ENCODE peak calls at places on chromosomes 12 and 14, in eight cellular contexts. One of them, this sample, is unnamed.

GRCh38 chr14:33934043-33934750 is 16.7 kb downstream of the EGLN3 start:
- DNase-seq in HFFc6: no peak
- DNase-seq in Calu3: no peak
- DNase-seq in nephron progenitor cell: no peak
- DNase-seq in body of pancreas: no peak
- DNase-seq in astrocyte: no peak
- DNase-seq in pancreas: no peak
- DNase-seq in dorsolateral prefrontal cortex: no peak
- DNase-seq in this sample: no peak

GRCh38 chr12:19681007-19681406 is 241.7 kb downstream of the AEBP2 start:
- DNase-seq in HFFc6: no peak
- DNase-seq in Calu3: no peak
- DNase-seq in nephron progenitor cell: no peak
- DNase-seq in body of pancreas: no peak
- DNase-seq in astrocyte: no peak
- DNase-seq in pancreas: no peak
- DNase-seq in dorsolateral prefrontal cortex: no peak
- DNase-seq in this sample: no peak

GRCh38 chr12:6962285-6963015 is 8.0 kb downstream of the PHB2 start:
- DNase-seq in HFFc6: no peak
- DNase-seq in Calu3: peak; percentile 68
- DNase-seq in nephron progenitor cell: no peak
- DNase-seq in body of pancreas: peak; percentile 93
- DNase-seq in astrocyte: no peak
- DNase-seq in pancreas: peak; percentile 85
- DNase-seq in dorsolateral prefrontal cortex: no peak
- DNase-seq in this sample: no peak

GRCh38 chr14:66330218-66330617 is 156.0 kb upstream of the CCDC196 start:
- DNase-seq in HFFc6: no peak
- DNase-seq in Calu3: no peak
- DNase-seq in nephron progenitor cell: no peak
- DNase-seq in body of pancreas: no peak
- DNase-seq in astrocyte: no peak
- DNase-seq in pancreas: no peak
- DNase-seq in dorsolateral prefrontal cortex: no peak
- DNase-seq in this sample: no peak

GRCh38 chr14:104107101-104107581 is 21.6 kb downstream of the ASPG start:
- DNase-seq in HFFc6: no peak
- DNase-seq in Calu3: peak; percentile 0
- DNase-seq in nephron progenitor cell: peak; percentile 19
- DNase-seq in body of pancreas: no peak
- DNase-seq in astrocyte: no peak
- DNase-seq in pancreas: no peak
- DNase-seq in dorsolateral prefrontal cortex: no peak
- DNase-seq in this sample: no peak

GRCh38 chr14:102930138-102930752 is 7.8 kb downstream of the AMN start:
- DNase-seq in HFFc6: no peak
- DNase-seq in Calu3: no peak
- DNase-seq in nephron progenitor cell: peak; percentile 64
- DNase-seq in body of pancreas: no peak
- DNase-seq in astrocyte: no peak
- DNase-seq in pancreas: no peak
- DNase-seq in dorsolateral prefrontal cortex: no peak
- DNase-seq in this sample: peak; percentile 20

GRCh38 chr14:28635387-28635786 is 131.2 kb upstream of the FOXG1 start:
- DNase-seq in HFFc6: no peak
- DNase-seq in Calu3: peak; percentile 28
- DNase-seq in nephron progenitor cell: peak; percentile 11
- DNase-seq in body of pancreas: no peak
- DNase-seq in astrocyte: peak; percentile 14
- DNase-seq in pancreas: no peak
- DNase-seq in dorsolateral prefrontal cortex: no peak
- DNase-seq in this sample: peak; percentile 41

GRCh38 chr14:52879958-52880357 is 70.9 kb downstream of the FERMT2 start:
- DNase-seq in HFFc6: no peak
- DNase-seq in Calu3: no peak
- DNase-seq in nephron progenitor cell: no peak
- DNase-seq in body of pancreas: no peak
- DNase-seq in astrocyte: peak; percentile 79
- DNase-seq in pancreas: no peak
- DNase-seq in dorsolateral prefrontal cortex: no peak
- DNase-seq in this sample: no peak

GRCh38 chr12:20917269-20917668 is 106.8 kb downstream of the SLCO1B3 start:
- DNase-seq in HFFc6: no peak
- DNase-seq in Calu3: no peak
- DNase-seq in nephron progenitor cell: no peak
- DNase-seq in body of pancreas: no peak
- DNase-seq in astrocyte: no peak
- DNase-seq in pancreas: no peak
- DNase-seq in dorsolateral prefrontal cortex: no peak
- DNase-seq in this sample: no peak

GRCh38 chr12:89525824-89526770 is at the start of gene POC1B:
- DNase-seq in HFFc6: peak; percentile 77
- DNase-seq in Calu3: peak; percentile 88
- DNase-seq in nephron progenitor cell: peak; percentile 83
- DNase-seq in body of pancreas: peak; percentile 68
- DNase-seq in astrocyte: peak; percentile 81
- DNase-seq in pancreas: peak; percentile 82
- DNase-seq in dorsolateral prefrontal cortex: peak; percentile 84
- DNase-seq in this sample: peak; percentile 69

GRCh38 chr14:64387232-64387737 is 868 bp upstream of the MTHFD1 start:
- DNase-seq in HFFc6: no peak
- DNase-seq in Calu3: peak; percentile 20
- DNase-seq in nephron progenitor cell: no peak
- DNase-seq in body of pancreas: no peak
- DNase-seq in astrocyte: peak; percentile 20
- DNase-seq in pancreas: no peak
- DNase-seq in dorsolateral prefrontal cortex: peak; percentile 33
- DNase-seq in this sample: no peak

GRCh38 chr14:80434574-80435321 is 223.4 kb upstream of the DIO2 start:
- DNase-seq in HFFc6: no peak
- DNase-seq in Calu3: no peak
- DNase-seq in nephron progenitor cell: no peak
- DNase-seq in body of pancreas: peak; percentile 72
- DNase-seq in astrocyte: no peak
- DNase-seq in pancreas: no peak
- DNase-seq in dorsolateral prefrontal cortex: no peak
- DNase-seq in this sample: no peak

GRCh38 chr14:89936654-89937185 is 17.8 kb downstream of the EFCAB11 start:
- DNase-seq in HFFc6: no peak
- DNase-seq in Calu3: no peak
- DNase-seq in nephron progenitor cell: no peak
- DNase-seq in body of pancreas: no peak
- DNase-seq in astrocyte: no peak
- DNase-seq in pancreas: no peak
- DNase-seq in dorsolateral prefrontal cortex: no peak
- DNase-seq in this sample: no peak

GRCh38 chr12:115362319-115362976 is 678.5 kb upstream of the TBX3 start:
- DNase-seq in HFFc6: no peak
- DNase-seq in Calu3: no peak
- DNase-seq in nephron progenitor cell: no peak
- DNase-seq in body of pancreas: no peak
- DNase-seq in astrocyte: no peak
- DNase-seq in pancreas: no peak
- DNase-seq in dorsolateral prefrontal cortex: no peak
- DNase-seq in this sample: no peak

GRCh38 chr14:52873694-52874093 is 77.2 kb downstream of the FERMT2 start:
- DNase-seq in HFFc6: no peak
- DNase-seq in Calu3: no peak
- DNase-seq in nephron progenitor cell: no peak
- DNase-seq in body of pancreas: no peak
- DNase-seq in astrocyte: no peak
- DNase-seq in pancreas: no peak
- DNase-seq in dorsolateral prefrontal cortex: no peak
- DNase-seq in this sample: no peak

DNA sequence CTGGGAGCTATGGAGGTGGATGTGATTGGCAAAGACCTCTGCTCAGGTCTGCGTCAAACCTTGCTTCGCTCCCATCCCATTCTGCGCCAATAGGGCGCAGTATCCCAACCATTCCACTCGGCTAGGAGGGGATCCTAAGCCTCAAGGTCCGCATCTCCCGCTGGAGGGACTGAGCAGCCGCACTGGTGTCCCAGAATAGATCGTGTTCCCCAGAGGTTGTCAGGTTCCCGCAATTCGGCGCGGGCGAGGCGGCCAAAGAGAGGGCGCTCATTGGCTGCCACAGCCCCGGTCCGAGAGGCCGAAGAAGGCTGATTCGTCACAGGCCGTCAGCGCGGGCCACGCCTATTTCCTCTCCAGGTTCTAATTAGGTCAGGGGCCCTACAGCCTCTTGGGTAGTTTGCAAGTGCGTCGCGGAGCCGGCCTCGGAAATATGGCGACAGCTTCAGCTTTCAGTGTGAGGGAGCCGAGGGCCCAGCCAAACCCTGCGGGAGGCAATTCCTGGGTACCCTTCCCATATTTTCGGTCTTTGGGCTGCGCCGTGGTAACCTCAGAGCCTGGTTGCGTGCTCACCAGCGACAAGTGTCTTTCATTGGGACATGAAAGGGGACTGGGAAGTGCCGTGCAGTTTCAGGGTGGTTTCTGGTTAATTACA is 5.0 kb downstream of the OR10AD1 start:
- DNase-seq in HFFc6: peak; percentile 90
- DNase-seq in Calu3: peak; percentile 87
- DNase-seq in nephron progenitor cell: peak; percentile 90
- DNase-seq in body of pancreas: peak; percentile 97
- DNase-seq in astrocyte: peak; percentile 91
- DNase-seq in pancreas: peak; percentile 96
- DNase-seq in dorsolateral prefrontal cortex: peak; percentile 95
- DNase-seq in this sample: peak; percentile 88
- TF ChIP-seq CTCF in HFFc6: no peak
- TF ChIP-seq CTCF in Calu3: no peak
- TF ChIP-seq CTCF in nephron progenitor cell: no peak
- TF ChIP-seq CTCF in body of pancreas: no peak
- TF ChIP-seq CTCF in astrocyte: no peak
- TF ChIP-seq CTCF in pancreas: no peak
- TF ChIP-seq CTCF in dorsolateral prefrontal cortex: peak; percentile 33
- TF ChIP-seq CTCF in this sample: no peak

DNA sequence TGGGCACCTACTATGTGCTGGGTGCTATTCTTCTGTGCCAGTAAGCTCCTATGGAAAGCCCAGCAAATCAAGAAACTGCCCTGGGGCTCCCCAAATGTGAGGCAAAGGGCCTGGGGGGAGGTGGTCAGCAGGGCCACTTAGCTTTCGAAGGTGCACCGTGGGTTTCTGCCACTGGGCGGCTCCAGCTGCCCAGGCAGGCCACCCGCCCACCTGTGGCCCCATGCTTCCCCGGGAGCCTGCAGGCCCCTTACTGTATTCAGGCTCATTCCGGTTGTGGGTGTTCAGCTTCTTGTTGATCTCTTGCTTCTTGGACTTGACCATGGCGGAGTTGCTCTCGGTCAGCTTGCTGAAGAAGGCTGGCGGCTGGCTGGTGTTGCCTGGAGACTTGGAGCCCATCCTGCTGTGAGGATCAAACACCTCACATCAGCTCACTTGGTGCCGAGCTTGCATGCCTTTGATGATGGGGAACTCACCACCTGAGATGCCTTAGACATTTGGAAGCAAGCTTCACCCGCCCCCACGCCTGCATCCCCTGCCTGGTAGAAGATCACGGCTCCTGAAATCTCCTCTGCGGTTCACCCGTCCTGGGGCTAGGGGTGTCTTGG is 37.3 kb downstream of the RFLNA start:
- DNase-seq in HFFc6: no peak
- DNase-seq in Calu3: peak; percentile 41
- DNase-seq in nephron progenitor cell: no peak
- DNase-seq in body of pancreas: no peak
- DNase-seq in astrocyte: no peak
- DNase-seq in pancreas: no peak
- DNase-seq in dorsolateral prefrontal cortex: no peak
- DNase-seq in this sample: no peak
- TF ChIP-seq CTCF in HFFc6: peak; percentile 61
- TF ChIP-seq CTCF in Calu3: peak; percentile 45
- TF ChIP-seq CTCF in nephron progenitor cell: peak; percentile 25
- TF ChIP-seq CTCF in body of pancreas: no peak
- TF ChIP-seq CTCF in astrocyte: peak; percentile 5
- TF ChIP-seq CTCF in pancreas: no peak
- TF ChIP-seq CTCF in dorsolateral prefrontal cortex: no peak
- TF ChIP-seq CTCF in this sample: peak; percentile 51

DNA sequence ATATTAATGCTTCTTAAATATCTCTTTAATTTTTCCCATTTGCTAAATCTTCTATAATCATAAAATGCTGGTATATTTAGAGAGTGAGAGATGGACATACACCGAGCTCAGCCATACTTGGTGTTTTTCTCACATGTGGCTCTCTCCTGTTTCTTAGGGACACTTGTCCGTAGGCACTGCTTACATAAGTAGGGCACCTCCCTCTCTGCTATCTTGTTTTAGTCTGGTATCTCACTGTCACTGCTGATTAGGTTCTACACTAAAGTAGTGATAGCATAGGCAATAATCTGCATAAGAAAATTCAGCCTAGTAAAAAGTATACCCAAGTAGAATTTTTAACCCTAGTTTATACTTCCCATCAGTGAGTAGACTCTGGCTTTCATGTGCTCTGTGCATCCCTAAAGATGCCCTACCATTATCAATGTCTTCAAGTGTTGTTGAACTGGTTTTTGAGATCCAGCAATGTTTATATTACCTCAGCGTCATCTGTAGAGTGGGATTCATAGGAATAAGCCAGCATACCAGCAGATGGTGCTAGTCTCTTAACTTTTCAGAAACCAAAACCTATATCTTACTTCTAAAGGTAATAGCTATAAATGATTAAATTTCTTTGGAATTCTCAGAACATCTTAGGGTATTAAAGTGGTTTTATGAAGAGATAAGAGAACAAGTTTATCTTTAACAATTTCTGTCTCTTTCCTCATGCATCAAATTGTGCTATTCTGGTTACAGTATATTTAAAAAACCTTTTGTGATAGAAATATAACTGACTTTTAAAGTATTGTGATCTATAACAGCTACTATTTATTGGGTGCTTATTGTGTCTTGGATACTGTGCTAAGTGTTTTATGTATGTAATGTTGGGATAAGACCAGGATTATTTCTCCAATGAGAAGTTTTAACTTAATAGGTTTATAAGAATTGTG is 32.9 kb downstream of the ARID2 start:
- DNase-seq in HFFc6: peak; percentile 44
- DNase-seq in Calu3: peak; percentile 3
- DNase-seq in nephron progenitor cell: no peak
- DNase-seq in body of pancreas: no peak
- DNase-seq in astrocyte: peak; percentile 39
- DNase-seq in pancreas: no peak
- DNase-seq in dorsolateral prefrontal cortex: no peak
- DNase-seq in this sample: no peak
- TF ChIP-seq CTCF in HFFc6: peak; percentile 84
- TF ChIP-seq CTCF in Calu3: peak; percentile 32
- TF ChIP-seq CTCF in nephron progenitor cell: peak; percentile 23
- TF ChIP-seq CTCF in body of pancreas: peak; percentile 32
- TF ChIP-seq CTCF in astrocyte: peak; percentile 70
- TF ChIP-seq CTCF in pancreas: peak; percentile 21
- TF ChIP-seq CTCF in dorsolateral prefrontal cortex: peak; percentile 76
- TF ChIP-seq CTCF in this sample: peak; percentile 72

DNA sequence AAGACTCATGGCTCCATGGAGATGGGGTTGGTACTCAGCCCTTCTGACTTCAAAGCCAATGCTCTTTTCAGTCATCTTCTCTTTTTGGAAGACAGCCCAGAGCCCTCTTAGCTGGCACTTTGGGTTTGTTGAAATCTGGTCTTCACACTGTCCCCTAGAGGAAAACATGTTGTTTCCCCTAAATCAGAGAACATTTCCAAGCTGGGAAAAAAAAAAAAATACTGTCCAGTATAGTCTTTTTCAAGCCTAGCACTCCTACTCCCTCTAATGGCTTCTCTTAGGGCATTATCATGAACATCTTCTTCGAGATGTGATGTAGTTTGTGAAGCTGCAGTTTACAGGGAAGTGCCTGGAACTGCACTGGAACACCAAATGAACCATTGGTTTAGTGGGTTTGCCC is 3.0 kb upstream of the ZC3H14 start:
- DNase-seq in HFFc6: peak; percentile 81
- DNase-seq in Calu3: no peak
- DNase-seq in nephron progenitor cell: no peak
- DNase-seq in body of pancreas: no peak
- DNase-seq in astrocyte: peak; percentile 42
- DNase-seq in pancreas: no peak
- DNase-seq in dorsolateral prefrontal cortex: no peak
- DNase-seq in this sample: no peak
- TF ChIP-seq CTCF in HFFc6: peak; percentile 74
- TF ChIP-seq CTCF in Calu3: no peak
- TF ChIP-seq CTCF in nephron progenitor cell: no peak
- TF ChIP-seq CTCF in body of pancreas: peak; percentile 6
- TF ChIP-seq CTCF in astrocyte: peak; percentile 40
- TF ChIP-seq CTCF in pancreas: no peak
- TF ChIP-seq CTCF in dorsolateral prefrontal cortex: peak; percentile 53
- TF ChIP-seq CTCF in this sample: no peak

This sample was measured in neural crest cell.